ENCODE peak calls at places on chromosomes 5 and 9, in four cellular contexts. Q is right lobe of liver; S is stimulated activated effector memory CD8-positive, alpha-beta T cell treated with anti-CD3 and anti-CD28 coated beads, Interleukin-12 subunit alpha, Interleukin-12 subunit beta, amount 100 ng/mL, for 72 hours; Y is T-helper 17 cell. G is an unnamed sample.

GRCh38 chr5:172285226-172286143 is 1.9 kb upstream of the UBTD2 start:
- ATAC-seq in S (no peak), Q (no peak), Y (no peak), G (no peak)

GRCh38 chr5:162593881-162594280 is 526.3 kb downstream of the GABRG2 start:
- ATAC-seq in Q (peak; percentile 27), Y (no peak), S (no peak), G (no peak)

GRCh38 chr5:68418230-68418629 is 202.7 kb downstream of the PIK3R1 start:
- ATAC-seq in S (no peak), Y (no peak), Q (no peak), G (no peak)

GRCh38 chr5:173832386-173832785 is 55.8 kb upstream of the CPEB4 start:
- ATAC-seq in Y (no peak), S (no peak), Q (no peak), G (peak; percentile 86)

GRCh38 chr5:35285011-35285410 is 54.7 kb upstream of the PRLR start:
- ATAC-seq in Q (no peak), S (no peak), Y (no peak), G (no peak)

GRCh38 chr5:82018462-82018861 is 46.6 kb downstream of the ATG10 start:
- ATAC-seq in S (no peak), Q (no peak), Y (no peak), G (no peak)

GRCh38 chr9:121662896-121663580 is 11.6 kb downstream of the DAB2IP start:
- ATAC-seq in S (no peak), Y (no peak), Q (peak; percentile 9), G (peak; percentile 44)

GRCh38 chr5:14202462-14202861 is 59.3 kb downstream of the TRIO start:
- ATAC-seq in Q (peak; percentile 13), Y (peak; percentile 54), S (no peak), G (peak; percentile 63)

GRCh38 chr9:115517335-115518075 is 399.5 kb upstream of the TNC start:
- ATAC-seq in S (no peak), Y (no peak), Q (no peak), G (no peak)

GRCh38 chr9:122125158-122125890 is 32.2 kb upstream of the TTLL11 start:
- ATAC-seq in Q (peak; percentile 92), S (peak; percentile 79), Y (peak; percentile 84), G (peak; percentile 76)

GRCh38 chr9:69014013-69014412 is at the start of gene PRKACG:
- ATAC-seq in Q (no peak), Y (no peak), S (no peak), G (no peak)

G was measured in stimulated activated memory B cell treated with anti-CD40 and anti-IgM and Interleukin-4, amounts not matched to agents 10 μg/mL and 1 μg/mL and 100 μg/mL, for 72 hours.